ENCODE peak calls at places on chromosome 1, in five cellular contexts. One of them, this sample, is unnamed.

GRCh38 chr1:245225267-245225666 is 70.5 kb downstream of the KIF26B start:
- DNase-seq in GM12865: no peak
- DNase-seq in NB4: no peak
- DNase-seq in ovary: no peak
- DNase-seq in fibroblast of pulmonary artery: peak
- DNase-seq in this sample: no peak

GRCh38 chr1:183807549-183808168 is 2.7 kb downstream of the RGL1 start:
- DNase-seq in GM12865: peak
- DNase-seq in fibroblast of pulmonary artery: peak
- DNase-seq in ovary: peak
- DNase-seq in NB4: no peak
- DNase-seq in this sample: peak

GRCh38 chr1:147478556-147478955 is 62.7 kb upstream of the BCL9 start:
- DNase-seq in fibroblast of pulmonary artery: no peak
- DNase-seq in ovary: no peak
- DNase-seq in GM12865: no peak
- DNase-seq in NB4: no peak
- DNase-seq in this sample: no peak

GRCh38 chr1:47184771-47185677 is 4.8 kb downstream of the PDZK1IP1 start:
- DNase-seq in fibroblast of pulmonary artery: no peak
- DNase-seq in NB4: no peak
- DNase-seq in ovary: no peak
- DNase-seq in GM12865: no peak
- DNase-seq in this sample: no peak

GRCh38 chr1:66542811-66543767 is 9.1 kb downstream of the SGIP1 start:
- DNase-seq in fibroblast of pulmonary artery: peak
- DNase-seq in ovary: peak
- DNase-seq in NB4: peak
- DNase-seq in GM12865: no peak
- DNase-seq in this sample: no peak

GRCh38 chr1:170075186-170075585 is 691 bp upstream of the KIFAP3 start:
- DNase-seq in GM12865: no peak
- DNase-seq in ovary: peak
- DNase-seq in NB4: no peak
- DNase-seq in fibroblast of pulmonary artery: no peak
- DNase-seq in this sample: no peak

GRCh38 chr1:47214554-47214953 is 17.5 kb downstream of the TAL1 start:
- DNase-seq in GM12865: no peak
- DNase-seq in ovary: no peak
- DNase-seq in fibroblast of pulmonary artery: no peak
- DNase-seq in NB4: no peak
- DNase-seq in this sample: no peak

GRCh38 chr1:31595836-31596736 is 19.8 kb downstream of the TINAGL1 start:
- DNase-seq in fibroblast of pulmonary artery: no peak
- DNase-seq in GM12865: no peak
- DNase-seq in NB4: no peak
- DNase-seq in ovary: no peak
- DNase-seq in this sample: no peak

GRCh38 chr1:29833596-29833995 is 597.3 kb downstream of the PTPRU start:
- DNase-seq in NB4: no peak
- DNase-seq in GM12865: no peak
- DNase-seq in ovary: no peak
- DNase-seq in fibroblast of pulmonary artery: no peak
- DNase-seq in this sample: no peak

GRCh38 chr1:183215076-183215720 is 29.1 kb downstream of the LAMC2 start:
- DNase-seq in NB4: no peak
- DNase-seq in ovary: no peak
- DNase-seq in GM12865: no peak
- DNase-seq in fibroblast of pulmonary artery: no peak
- DNase-seq in this sample: no peak

GRCh38 chr1:211695135-211695816 is 19.9 kb upstream of the NEK2 start:
- DNase-seq in NB4: peak
- DNase-seq in GM12865: peak
- DNase-seq in fibroblast of pulmonary artery: no peak
- DNase-seq in ovary: no peak
- DNase-seq in this sample: no peak

GRCh38 chr1:41122851-41123518 is 101.5 kb upstream of the SLFNL1 start:
- DNase-seq in fibroblast of pulmonary artery: peak
- DNase-seq in ovary: peak
- DNase-seq in NB4: peak
- DNase-seq in GM12865: peak
- DNase-seq in this sample: peak

GRCh38 chr1:48697066-48697707 is 79.5 kb downstream of the BEND5 start:
- DNase-seq in NB4: peak
- DNase-seq in fibroblast of pulmonary artery: peak
- DNase-seq in GM12865: peak
- DNase-seq in ovary: peak
- DNase-seq in this sample: peak

GRCh38 chr1:25431495-25432363 is 1.0 kb downstream of the MACO1 start:
- DNase-seq in NB4: peak
- DNase-seq in ovary: peak
- DNase-seq in GM12865: no peak
- DNase-seq in fibroblast of pulmonary artery: no peak
- DNase-seq in this sample: no peak

GRCh38 chr1:8239039-8239305 is 78.9 kb upstream of the SLC45A1 start:
- DNase-seq in NB4: no peak
- DNase-seq in fibroblast of pulmonary artery: peak
- DNase-seq in ovary: peak
- DNase-seq in GM12865: no peak
- DNase-seq in this sample: no peak
- TF ChIP-seq CTCF in NB4: peak
- TF ChIP-seq CTCF in fibroblast of pulmonary artery: peak
- TF ChIP-seq CTCF in ovary: no peak
- TF ChIP-seq CTCF in GM12865: no peak
- TF ChIP-seq CTCF in this sample: peak

DNA sequence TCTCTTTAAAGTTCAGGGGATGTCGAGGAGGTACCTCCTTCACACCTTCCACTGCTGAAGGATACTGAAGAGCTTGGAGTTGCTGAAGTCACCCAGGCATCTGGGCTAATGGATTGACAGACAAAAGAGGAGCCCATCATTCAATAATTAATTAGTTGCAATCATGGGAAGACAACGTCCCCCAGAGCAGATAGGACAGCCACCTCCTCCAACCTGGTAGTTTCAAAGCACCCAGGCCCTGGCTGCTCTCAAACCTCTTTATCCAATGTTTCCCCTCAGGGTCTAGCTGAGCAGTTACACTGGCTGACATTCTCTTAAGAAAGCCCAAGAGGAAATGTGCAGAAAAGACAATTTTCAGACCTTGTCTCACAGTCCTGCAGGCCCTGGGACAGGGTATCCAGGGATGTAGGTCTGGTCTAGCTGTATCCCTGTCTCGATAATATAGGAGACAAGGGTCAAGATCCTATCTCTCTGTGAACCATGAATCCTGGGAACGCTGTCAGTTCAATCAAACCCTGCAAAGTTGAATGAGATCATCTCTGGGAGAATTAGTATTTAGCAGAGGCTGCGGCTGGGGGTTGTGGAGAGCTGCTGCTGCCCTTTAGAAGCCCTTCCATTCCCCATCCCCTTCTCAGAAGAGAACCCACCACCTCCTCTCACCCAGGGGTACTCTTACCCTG is 1.0 kb downstream of the TSPAN2 start:
- DNase-seq in fibroblast of pulmonary artery: no peak
- DNase-seq in GM12865: no peak
- DNase-seq in NB4: no peak
- DNase-seq in ovary: no peak
- DNase-seq in this sample: no peak
- H3K4me3 ChIP-seq in fibroblast of pulmonary artery: no peak
- H3K4me3 ChIP-seq in GM12865: no peak
- H3K4me3 ChIP-seq in NB4: no peak
- H3K4me3 ChIP-seq in ovary: peak
- H3K4me3 ChIP-seq in this sample: no peak

DNA sequence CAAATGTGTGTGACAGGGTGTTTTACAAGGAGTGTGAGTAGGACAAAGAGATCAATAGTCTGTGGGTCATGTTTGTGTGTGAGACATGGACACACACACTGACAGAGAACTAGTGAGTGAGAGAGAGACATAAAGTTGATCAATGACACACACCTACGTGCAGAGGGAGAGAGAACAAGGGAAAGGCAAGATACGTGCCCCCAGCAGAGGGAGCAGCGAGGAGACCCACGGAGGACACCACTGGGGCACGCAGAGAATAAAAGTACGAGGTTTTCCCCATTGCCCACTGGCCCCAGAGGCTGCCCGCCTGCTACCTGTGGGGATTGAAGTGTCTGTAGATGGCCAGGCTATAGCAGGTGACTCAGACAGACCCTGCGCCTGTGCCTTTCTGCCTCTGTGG is 130.2 kb upstream of the CSF3R start:
- DNase-seq in NB4: no peak
- DNase-seq in ovary: no peak
- DNase-seq in GM12865: no peak
- DNase-seq in fibroblast of pulmonary artery: no peak
- DNase-seq in this sample: no peak
- TF ChIP-seq CTCF in NB4: peak
- TF ChIP-seq CTCF in ovary: no peak
- TF ChIP-seq CTCF in GM12865: no peak
- TF ChIP-seq CTCF in fibroblast of pulmonary artery: no peak
- TF ChIP-seq CTCF in this sample: no peak

DNA sequence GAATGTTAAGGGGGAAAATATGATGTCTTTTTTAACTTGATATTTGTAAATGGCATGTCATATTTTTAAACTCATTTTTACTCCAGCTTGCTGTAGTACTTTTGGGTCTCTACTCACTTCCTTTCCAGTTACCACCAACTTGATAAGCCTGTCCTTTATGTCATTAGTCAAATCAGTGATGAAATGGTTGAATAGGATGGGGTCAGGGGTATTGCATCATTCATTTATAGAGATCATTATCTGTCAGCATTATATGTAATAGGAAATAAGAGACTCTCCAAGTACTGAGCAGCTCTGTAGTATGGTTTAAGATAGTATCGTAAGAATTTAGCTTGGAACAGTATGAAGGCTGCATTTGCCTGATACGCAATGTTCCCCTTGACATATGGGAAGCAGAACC is 227.3 kb downstream of the BRINP3 start:
- DNase-seq in GM12865: no peak
- DNase-seq in ovary: no peak
- DNase-seq in NB4: peak
- DNase-seq in fibroblast of pulmonary artery: peak
- DNase-seq in this sample: no peak
- H3K4me3 ChIP-seq in GM12865: no peak
- H3K4me3 ChIP-seq in ovary: no peak
- H3K4me3 ChIP-seq in NB4: no peak
- H3K4me3 ChIP-seq in fibroblast of pulmonary artery: no peak
- H3K4me3 ChIP-seq in this sample: no peak

GRCh38 chr1:17314491-17314971 is 6.5 kb downstream of the PADI4 start:
- DNase-seq in ovary: no peak
- DNase-seq in fibroblast of pulmonary artery: peak
- DNase-seq in NB4: no peak
- DNase-seq in GM12865: no peak
- DNase-seq in this sample: no peak

GRCh38 chr1:17315542-17316130 is 7.6 kb downstream of the PADI4 start:
- DNase-seq in fibroblast of pulmonary artery: no peak
- DNase-seq in NB4: no peak
- DNase-seq in ovary: no peak
- DNase-seq in GM12865: no peak
- DNase-seq in this sample: no peak

GRCh38 chr1:17318262-17318661 is 10.3 kb downstream of the PADI4 start:
- DNase-seq in NB4: no peak
- DNase-seq in ovary: no peak
- DNase-seq in GM12865: no peak
- DNase-seq in fibroblast of pulmonary artery: no peak
- DNase-seq in this sample: no peak

GRCh38 chr1:17316704-17317103 is 8.7 kb downstream of the PADI4 start:
- DNase-seq in ovary: no peak
- DNase-seq in NB4: no peak
- DNase-seq in GM12865: no peak
- DNase-seq in fibroblast of pulmonary artery: no peak
- DNase-seq in this sample: no peak

DNA sequence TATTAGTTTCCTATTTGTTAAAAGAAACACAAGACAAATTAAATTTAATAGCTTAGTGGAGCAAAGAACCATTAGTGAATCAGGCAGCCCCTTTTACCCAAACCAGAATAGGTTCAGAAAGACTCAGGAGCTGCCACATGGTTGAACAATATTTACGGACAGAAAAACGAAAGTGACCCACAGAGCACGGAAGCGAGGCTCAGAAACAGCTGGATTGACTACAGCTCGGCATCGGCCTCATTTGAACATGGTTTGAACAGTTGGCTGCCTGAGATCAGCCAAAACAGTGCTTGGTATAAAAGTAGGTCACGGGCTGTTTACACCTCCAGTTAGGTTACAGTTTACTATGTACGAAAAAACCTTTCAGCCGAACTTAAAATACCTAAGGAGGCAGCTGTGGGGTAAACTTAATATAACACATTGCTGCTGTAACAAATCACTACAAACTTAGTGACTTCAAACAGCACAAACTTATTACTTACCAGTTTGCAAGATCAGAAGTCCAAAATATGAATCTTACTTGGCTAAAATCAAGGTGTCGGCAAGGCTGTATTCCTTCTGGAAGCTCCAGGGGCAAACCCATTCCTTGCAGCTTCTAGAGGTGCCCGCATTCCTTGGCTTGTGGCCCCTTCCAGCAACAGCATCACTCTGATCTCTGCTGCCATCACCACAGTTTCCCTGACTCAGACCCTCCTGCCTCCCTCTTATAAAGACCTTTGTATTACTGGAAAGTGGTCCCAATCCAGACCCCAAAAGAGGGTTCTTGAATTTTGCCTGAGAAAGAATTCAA is 11.8 kb downstream of the PADI4 start:
- DNase-seq in GM12865: no peak
- DNase-seq in fibroblast of pulmonary artery: no peak
- DNase-seq in ovary: no peak
- DNase-seq in NB4: no peak
- DNase-seq in this sample: no peak
- TF ChIP-seq CTCF in GM12865: no peak
- TF ChIP-seq CTCF in fibroblast of pulmonary artery: no peak
- TF ChIP-seq CTCF in ovary: no peak
- TF ChIP-seq CTCF in NB4: no peak
- TF ChIP-seq CTCF in this sample: no peak

GRCh38 chr1:193184776-193185175 is 1.6 kb downstream of the B3GALT2 start:
- DNase-seq in NB4: no peak
- DNase-seq in ovary: no peak
- DNase-seq in fibroblast of pulmonary artery: no peak
- DNase-seq in GM12865: no peak
- DNase-seq in this sample: no peak
- H3K4me3 ChIP-seq in NB4: no peak
- H3K4me3 ChIP-seq in ovary: peak
- H3K4me3 ChIP-seq in fibroblast of pulmonary artery: no peak
- H3K4me3 ChIP-seq in GM12865: no peak
- H3K4me3 ChIP-seq in this sample: no peak

DNA sequence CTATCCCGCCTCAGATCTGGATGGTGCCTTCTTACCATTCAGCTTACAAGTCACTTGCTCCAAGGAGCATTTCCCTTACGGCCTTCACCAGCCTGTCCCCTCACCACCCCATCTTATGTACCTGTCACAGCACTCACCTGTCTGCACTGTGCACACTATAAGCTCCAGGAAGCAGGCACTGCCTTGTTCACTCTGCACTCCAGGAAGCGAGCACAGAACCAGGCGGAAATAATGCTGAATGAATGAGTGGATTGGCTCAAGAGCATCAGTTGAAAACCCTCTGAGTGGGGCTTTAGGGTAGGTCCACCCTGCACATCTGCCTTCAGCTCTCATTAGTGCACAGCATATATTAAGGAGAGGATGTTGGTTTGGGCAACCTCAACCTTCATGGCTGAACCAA is 8.9 kb upstream of the RYR2 start:
- DNase-seq in GM12865: no peak
- DNase-seq in NB4: no peak
- DNase-seq in ovary: no peak
- DNase-seq in fibroblast of pulmonary artery: no peak
- DNase-seq in this sample: no peak
- TF ChIP-seq CTCF in GM12865: no peak
- TF ChIP-seq CTCF in NB4: no peak
- TF ChIP-seq CTCF in ovary: no peak
- TF ChIP-seq CTCF in fibroblast of pulmonary artery: no peak
- TF ChIP-seq CTCF in this sample: no peak

This sample was measured in HFF-Myc.